ENCODE peak calls at places on chromosomes 4 and X, in four cellular contexts. One of them, this sample, is unnamed.
A peak's percentile ranks its signal among the peaks of the same experiment; 100 is the strongest.

GRCh38 chr4:176988226-176988625 is 195.5 kb upstream of the VEGFC start:
- DNase-seq in SK-N-SH: no peak
- DNase-seq in H1: no peak
- DNase-seq in WTC11: no peak
- DNase-seq in this sample: no peak

GRCh38 chr4:101332424-101332823 is 14.9 kb downstream of the PPP3CA start:
- DNase-seq in SK-N-SH: no peak
- DNase-seq in H1: no peak
- DNase-seq in WTC11: no peak
- DNase-seq in this sample: no peak

GRCh38 chr4:8688041-8688907 is 95.7 kb downstream of the CPZ start:
- DNase-seq in SK-N-SH: peak; percentile 86
- DNase-seq in H1: peak; percentile 95
- DNase-seq in WTC11: peak; percentile 89
- DNase-seq in this sample: peak; percentile 75

GRCh38 chr4:109275346-109275745 is 27.1 kb downstream of the COL25A1 start:
- DNase-seq in SK-N-SH: no peak
- DNase-seq in H1: no peak
- DNase-seq in WTC11: no peak
- DNase-seq in this sample: no peak

GRCh38 chrX:72572248-72573157 is at the start of gene HDAC8:
- DNase-seq in SK-N-SH: peak; percentile 80
- DNase-seq in H1: peak; percentile 61
- DNase-seq in WTC11: peak; percentile 59
- DNase-seq in this sample: peak; percentile 79

GRCh38 chrX:9267415-9267814 is 197.4 kb upstream of the TBL1X start:
- DNase-seq in SK-N-SH: no peak
- DNase-seq in H1: no peak
- DNase-seq in WTC11: no peak
- DNase-seq in this sample: no peak

GRCh38 chr4:97912151-97912550 is 231.1 kb downstream of the STPG2 start:
- DNase-seq in SK-N-SH: no peak
- DNase-seq in H1: no peak
- DNase-seq in WTC11: no peak
- DNase-seq in this sample: no peak

GRCh38 chr4:98430708-98431403 is 169.7 kb downstream of the RAP1GDS1 start:
- DNase-seq in SK-N-SH: no peak
- DNase-seq in H1: no peak
- DNase-seq in WTC11: no peak
- DNase-seq in this sample: no peak

GRCh38 chrX:72306085-72306801 is 529 bp upstream of the CITED1 start:
- DNase-seq in SK-N-SH: peak; percentile 75
- DNase-seq in H1: peak; percentile 56
- DNase-seq in WTC11: peak; percentile 16
- DNase-seq in this sample: peak; percentile 28

GRCh38 chr4:1305261-1305711 is 15.6 kb downstream of the MAEA start:
- DNase-seq in SK-N-SH: no peak
- DNase-seq in H1: no peak
- DNase-seq in WTC11: no peak
- DNase-seq in this sample: no peak

GRCh38 chr4:75919914-75920313 is 17.7 kb upstream of the PPEF2 start:
- DNase-seq in SK-N-SH: no peak
- DNase-seq in H1: no peak
- DNase-seq in WTC11: no peak
- DNase-seq in this sample: no peak

GRCh38 chr4:104549736-104550135 is 55.0 kb upstream of the CXXC4 start:
- DNase-seq in SK-N-SH: no peak
- DNase-seq in H1: no peak
- DNase-seq in WTC11: no peak
- DNase-seq in this sample: no peak

GRCh38 chr4:154626793-154627484 is 14.5 kb upstream of the FGG start:
- DNase-seq in SK-N-SH: peak; percentile 79
- DNase-seq in H1: peak; percentile 80
- DNase-seq in WTC11: peak; percentile 84
- DNase-seq in this sample: peak; percentile 63

GRCh38 chr4:30722092-30722915 is 2.1 kb downstream of the PCDH7 start:
- DNase-seq in SK-N-SH: no peak
- DNase-seq in H1: peak; percentile 73
- DNase-seq in WTC11: peak; percentile 20
- DNase-seq in this sample: no peak

GRCh38 chr4:87005690-87006461 is 71.1 kb downstream of the AFF1 start:
- DNase-seq in SK-N-SH: peak; percentile 28
- DNase-seq in H1: no peak
- DNase-seq in WTC11: no peak
- DNase-seq in this sample: no peak

GRCh38 chr4:142128529-142128928 is 492.1 kb downstream of the IL15 start:
- DNase-seq in SK-N-SH: no peak
- DNase-seq in H1: no peak
- DNase-seq in WTC11: no peak
- DNase-seq in this sample: no peak

GRCh38 chr4:183182873-183183725 is 84.0 kb downstream of the WWC2 start:
- DNase-seq in SK-N-SH: no peak
- DNase-seq in H1: peak; percentile 70
- DNase-seq in WTC11: peak; percentile 76
- DNase-seq in this sample: peak; percentile 44

GRCh38 chrX:49071877-49072711 is 1.7 kb downstream of the PRAF2 start:
- DNase-seq in SK-N-SH: peak; percentile 71
- DNase-seq in H1: peak; percentile 60
- DNase-seq in WTC11: peak; percentile 76
- DNase-seq in this sample: peak; percentile 31

GRCh38 chrX:134999469-134999868 is 8.7 kb downstream of the SMIM10 start:
- DNase-seq in SK-N-SH: peak; percentile 45
- DNase-seq in H1: no peak
- DNase-seq in WTC11: no peak
- DNase-seq in this sample: peak; percentile 30

GRCh38 chr4:149795256-149795655 is 20.4 kb downstream of the IQCM start:
- DNase-seq in SK-N-SH: no peak
- DNase-seq in H1: no peak
- DNase-seq in WTC11: no peak
- DNase-seq in this sample: no peak

GRCh38 chr4:131052646-131053045 is 1956.7 kb downstream of the C4orf33 start:
- DNase-seq in SK-N-SH: no peak
- DNase-seq in H1: no peak
- DNase-seq in WTC11: no peak
- DNase-seq in this sample: no peak

GRCh38 chr4:137949746-137950145 is 292.4 kb downstream of the SLC7A11 start:
- DNase-seq in SK-N-SH: no peak
- DNase-seq in H1: no peak
- DNase-seq in WTC11: no peak
- DNase-seq in this sample: no peak

GRCh38 chr4:7330031-7330596 is 104.6 kb downstream of the PSAPL1 start:
- DNase-seq in SK-N-SH: no peak
- DNase-seq in H1: no peak
- DNase-seq in WTC11: no peak
- DNase-seq in this sample: no peak

GRCh38 chr4:3810111-3810680 is 44.0 kb downstream of the ADRA2C start:
- DNase-seq in SK-N-SH: no peak
- DNase-seq in H1: no peak
- DNase-seq in WTC11: no peak
- DNase-seq in this sample: no peak
- TF ChIP-seq TEAD4 in SK-N-SH: no peak
- TF ChIP-seq TEAD4 in H1: no peak
- TF ChIP-seq TEAD4 in WTC11: no peak
- TF ChIP-seq TEAD4 in this sample: no peak

GRCh38 chrX:153573999-153574398 is 24.9 kb downstream of the CCNQ start:
- DNase-seq in SK-N-SH: no peak
- DNase-seq in H1: no peak
- DNase-seq in WTC11: no peak
- DNase-seq in this sample: peak; percentile 27
- TF ChIP-seq TEAD4 in SK-N-SH: no peak
- TF ChIP-seq TEAD4 in H1: no peak
- TF ChIP-seq TEAD4 in WTC11: no peak
- TF ChIP-seq TEAD4 in this sample: no peak

GRCh38 chr4:26420903-26421302 is 69.4 kb downstream of the CCKAR start:
- DNase-seq in SK-N-SH: no peak
- DNase-seq in H1: no peak
- DNase-seq in WTC11: no peak
- DNase-seq in this sample: no peak
- TF ChIP-seq TEAD4 in SK-N-SH: no peak
- TF ChIP-seq TEAD4 in H1: no peak
- TF ChIP-seq TEAD4 in WTC11: no peak
- TF ChIP-seq TEAD4 in this sample: no peak

DNA sequence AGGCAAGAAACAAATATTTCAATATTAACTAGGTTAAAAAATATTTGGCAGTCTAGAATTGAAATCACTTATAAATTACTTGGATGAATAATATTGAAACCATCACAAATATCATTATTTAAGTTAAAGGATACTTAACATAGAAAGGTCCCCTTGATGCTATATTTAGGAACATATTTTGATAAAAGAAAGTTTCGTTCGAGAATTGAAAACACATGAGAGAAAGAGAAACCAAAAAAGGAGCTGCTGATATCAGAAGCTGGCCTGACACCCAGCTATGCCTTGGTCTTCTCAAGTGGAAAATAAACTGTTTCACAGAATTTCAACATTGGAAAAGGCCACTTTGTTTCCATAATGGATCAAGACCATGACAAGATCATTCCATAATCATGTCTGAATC is 762.4 kb downstream of the DMD start:
- DNase-seq in SK-N-SH: no peak
- DNase-seq in H1: no peak
- DNase-seq in WTC11: no peak
- DNase-seq in this sample: no peak
- TF ChIP-seq TEAD4 in SK-N-SH: no peak
- TF ChIP-seq TEAD4 in H1: no peak
- TF ChIP-seq TEAD4 in WTC11: no peak
- TF ChIP-seq TEAD4 in this sample: no peak

This sample was measured in K562.